ENCODE peak calls at places on chromosome 16, in four cellular contexts. One of them, this sample, is unnamed.

GRCh38 chr16:4696905-4697866 is 3.8 kb downstream of the NUDT16L1 start:
- DNase-seq in memory B cell: no peak
- DNase-seq in HS-5: no peak
- DNase-seq in activated CD8-positive, alpha-beta memory T cell treated with anti-CD3 and anti-CD28 coated beads for 1 hour: no peak
- DNase-seq in this sample: no peak

GRCh38 chr16:23339781-23340180 is 37.7 kb downstream of the SCNN1B start:
- DNase-seq in memory B cell: no peak
- DNase-seq in HS-5: no peak
- DNase-seq in activated CD8-positive, alpha-beta memory T cell treated with anti-CD3 and anti-CD28 coated beads for 1 hour: no peak
- DNase-seq in this sample: no peak

GRCh38 chr16:27690604-27691003 is 140.7 kb downstream of the KATNIP start:
- DNase-seq in memory B cell: no peak
- DNase-seq in HS-5: no peak
- DNase-seq in activated CD8-positive, alpha-beta memory T cell treated with anti-CD3 and anti-CD28 coated beads for 1 hour: no peak
- DNase-seq in this sample: peak

GRCh38 chr16:89334461-89334860 is 117.0 kb downstream of the ZNF778 start:
- DNase-seq in memory B cell: no peak
- DNase-seq in HS-5: no peak
- DNase-seq in activated CD8-positive, alpha-beta memory T cell treated with anti-CD3 and anti-CD28 coated beads for 1 hour: no peak
- DNase-seq in this sample: no peak

GRCh38 chr16:66386629-66387622 is 20.4 kb downstream of the CDH5 start:
- DNase-seq in memory B cell: no peak
- DNase-seq in HS-5: no peak
- DNase-seq in activated CD8-positive, alpha-beta memory T cell treated with anti-CD3 and anti-CD28 coated beads for 1 hour: no peak
- DNase-seq in this sample: no peak

GRCh38 chr16:67431077-67431804 is at the start of gene HSD11B2:
- DNase-seq in memory B cell: no peak
- DNase-seq in HS-5: no peak
- DNase-seq in activated CD8-positive, alpha-beta memory T cell treated with anti-CD3 and anti-CD28 coated beads for 1 hour: no peak
- DNase-seq in this sample: no peak

GRCh38 chr16:66899945-66900688 is 18.6 kb downstream of the CDH16 start:
- DNase-seq in memory B cell: no peak
- DNase-seq in HS-5: peak
- DNase-seq in activated CD8-positive, alpha-beta memory T cell treated with anti-CD3 and anti-CD28 coated beads for 1 hour: no peak
- DNase-seq in this sample: no peak

GRCh38 chr16:85659805-85660511 is 28.8 kb downstream of the GINS2 start:
- DNase-seq in memory B cell: peak
- DNase-seq in HS-5: no peak
- DNase-seq in activated CD8-positive, alpha-beta memory T cell treated with anti-CD3 and anti-CD28 coated beads for 1 hour: peak
- DNase-seq in this sample: peak

GRCh38 chr16:84228321-84228838 is 11.4 kb downstream of the KCNG4 start:
- DNase-seq in memory B cell: no peak
- DNase-seq in HS-5: peak
- DNase-seq in activated CD8-positive, alpha-beta memory T cell treated with anti-CD3 and anti-CD28 coated beads for 1 hour: no peak
- DNase-seq in this sample: peak

This sample was measured in ecto neural progenitor cell.